ENCODE peak calls at places on chromosomes 7 and 10, in five cellular contexts. E is stomach; T is CD4-positive, alpha-beta memory T cell; I is heart right ventricle; F is upper lobe of left lung. R is an unnamed sample. For H3K9me3 and H3K36me3, the result is how much of the 10 kb centered on the place peaks cover.

GRCh38 chr7:30505174-30505697 is 607 bp upstream of the GGCT start:
- DNase-seq in E (no peak), T (no peak), I (no peak), F (peak), R (no peak)

GRCh38 chr10:69359089-69360025 is 57.4 kb downstream of the TACR2 start:
- DNase-seq in E (no peak), T (peak), I (no peak), F (no peak), R (no peak)

GRCh38 chr10:130891066-130891465 is 420.5 kb downstream of the TCERG1L start:
- DNase-seq in E (no peak), T (no peak), I (no peak), F (no peak), R (no peak)

GRCh38 chr7:78080241-78080640 is 281.7 kb downstream of the PHTF2 start:
- DNase-seq in E (no peak), T (no peak), I (no peak), F (no peak), R (no peak)

GRCh38 chr7:36348256-36348655 is 41.4 kb upstream of the ANLN start:
- DNase-seq in E (no peak), T (no peak), I (no peak), F (no peak), R (peak)

GRCh38 chr7:135712182-135712782 is 15.7 kb downstream of the SLC13A4 start:
- DNase-seq in E (no peak), T (no peak), I (no peak), F (no peak), R (peak)

GRCh38 chr10:87500646-87501048 is 4.0 kb upstream of the MINPP1 start:
- DNase-seq in E (no peak), T (no peak), I (no peak), F (no peak), R (no peak)

GRCh38 chr7:43170571-43170970 is 58.1 kb downstream of the HECW1 start:
- DNase-seq in E (no peak), T (no peak), I (no peak), F (no peak), R (no peak)

GRCh38 chr10:124547651-124548168 is 86.1 kb downstream of the LHPP start:
- DNase-seq in E (no peak), T (no peak), I (peak), F (peak), R (no peak)

GRCh38 chr10:104300002-104300735 is 31.2 kb downstream of the GSTO2 start:
- DNase-seq in E (no peak), T (no peak), I (no peak), F (no peak), R (peak)

DNA sequence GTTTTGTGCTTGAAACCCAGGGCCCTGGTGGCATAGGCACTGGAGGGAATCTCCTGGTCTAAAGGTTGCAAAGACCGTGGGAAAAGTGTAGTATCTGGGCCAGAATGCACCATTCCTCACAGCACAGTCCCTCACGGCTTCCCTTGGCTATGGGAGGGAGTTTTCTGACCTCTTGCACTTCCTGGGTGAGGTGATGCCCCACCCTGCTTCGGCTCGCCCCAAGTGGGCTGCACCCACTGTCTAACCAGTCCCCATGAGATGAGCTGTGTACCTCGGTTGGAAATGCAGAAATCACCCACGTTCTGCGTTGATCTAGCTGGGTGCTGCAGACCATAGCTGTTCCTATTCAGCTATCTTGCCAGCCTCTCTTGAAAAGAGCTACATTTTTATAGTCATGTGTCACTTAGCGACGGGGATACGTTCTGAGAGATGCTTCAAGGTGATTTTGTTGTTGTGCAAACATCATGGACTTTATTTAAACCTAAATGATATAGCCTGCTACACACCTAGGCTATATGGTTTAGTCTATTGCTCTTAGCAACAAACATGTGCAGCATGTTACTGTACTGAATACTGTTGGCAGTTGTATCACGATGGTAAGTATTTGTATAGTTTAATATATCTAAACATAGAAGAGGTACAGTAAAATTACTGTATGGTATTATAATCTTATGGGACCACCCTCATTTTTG is 119.9 kb downstream of the PPP1R9A start:
- DNase-seq in E (no peak), T (no peak), I (no peak), F (peak), R (no peak)
- H3K4me3 ChIP-seq in E (no peak), T (no peak), I (no peak), F (no peak), R (no peak)

GRCh38 chr7:57361406-57361805 is 88.6 kb upstream of the ZNF716 start:
- DNase-seq in E (no peak), T (no peak), I (no peak), F (no peak), R (no peak)

GRCh38 chr7:57367171-57367570 is 82.8 kb upstream of the ZNF716 start:
- DNase-seq in E (no peak), T (no peak), I (no peak), F (no peak), R (no peak)

GRCh38 chr7:57364933-57365710 is 84.9 kb upstream of the ZNF716 start:
- DNase-seq in E (no peak), T (no peak), I (no peak), F (peak), R (no peak)

GRCh38 chr7:57362868-57363267 is 87.1 kb upstream of the ZNF716 start:
- DNase-seq in E (no peak), T (no peak), I (no peak), F (no peak), R (no peak)

GRCh38 chr7:57363321-57363720 is 86.7 kb upstream of the ZNF716 start:
- DNase-seq in E (no peak), T (no peak), I (no peak), F (no peak), R (no peak)
- H3K9me3 ChIP-seq in E (half or more), T (under half), I (under half), F (under half), R (under half)

GRCh38 chr7:45065031-45065995 is 23.5 kb downstream of the NACAD start:
- DNase-seq in E (peak), T (no peak), I (no peak), F (no peak), R (no peak)
- H3K36me3 ChIP-seq in E (half or more), T (half or more), I (under half), F (half or more), R (under half)

GRCh38 chr7:124649397-124650029 is 116.1 kb downstream of the GPR37 start:
- DNase-seq in E (no peak), T (no peak), I (no peak), F (no peak), R (no peak)
- H3K4me3 ChIP-seq in E (no peak), T (no peak), I (no peak), F (no peak), R (no peak)

GRCh38 chr7:158531661-158532060 is 56.0 kb downstream of the PTPRN2 start:
- DNase-seq in E (no peak), T (no peak), I (no peak), F (no peak), R (no peak)
- H3K9me3 ChIP-seq in E (under half), T (under half), I (under half), F (under half), R (under half)

R was measured in MG63.